ENCODE peak calls at places on chromosomes 4 and X, in six cellular contexts. One of them, this sample, is unnamed.

GRCh38 chrX:136488706-136489105 is 959 bp downstream of the BRS3 start:
- DNase-seq in activated CD8-positive, alpha-beta memory T cell treated with anti-CD3 and anti-CD28 coated beads for 4 hours: no peak
- DNase-seq in breast epithelium: no peak
- DNase-seq in hippocampal formation: no peak
- DNase-seq in stimulated activated CD4-positive, alpha-beta T cell treated with anti-CD3 and anti-CD28 coated beads, Interleukin-4, amount 100 ng/mL, for 48 hours: no peak
- DNase-seq in mucosa of gallbladder: no peak
- DNase-seq in this sample: no peak

GRCh38 chr4:75345436-75345835 is 168.8 kb downstream of the RCHY1 start:
- DNase-seq in mucosa of gallbladder: no peak
- DNase-seq in hippocampal formation: no peak
- DNase-seq in activated CD8-positive, alpha-beta memory T cell treated with anti-CD3 and anti-CD28 coated beads for 4 hours: no peak
- DNase-seq in stimulated activated CD4-positive, alpha-beta T cell treated with anti-CD3 and anti-CD28 coated beads, Interleukin-4, amount 100 ng/mL, for 48 hours: no peak
- DNase-seq in breast epithelium: no peak
- DNase-seq in this sample: no peak

GRCh38 chr4:175281894-175282293 is 363.7 kb downstream of the ADAM29 start:
- DNase-seq in mucosa of gallbladder: no peak
- DNase-seq in stimulated activated CD4-positive, alpha-beta T cell treated with anti-CD3 and anti-CD28 coated beads, Interleukin-4, amount 100 ng/mL, for 48 hours: no peak
- DNase-seq in activated CD8-positive, alpha-beta memory T cell treated with anti-CD3 and anti-CD28 coated beads for 4 hours: no peak
- DNase-seq in breast epithelium: no peak
- DNase-seq in hippocampal formation: no peak
- DNase-seq in this sample: no peak

GRCh38 chr4:17788956-17789355 is 7.5 kb upstream of the FAM184B start:
- DNase-seq in activated CD8-positive, alpha-beta memory T cell treated with anti-CD3 and anti-CD28 coated beads for 4 hours: no peak
- DNase-seq in stimulated activated CD4-positive, alpha-beta T cell treated with anti-CD3 and anti-CD28 coated beads, Interleukin-4, amount 100 ng/mL, for 48 hours: no peak
- DNase-seq in hippocampal formation: no peak
- DNase-seq in breast epithelium: no peak
- DNase-seq in mucosa of gallbladder: no peak
- DNase-seq in this sample: no peak

GRCh38 chr4:36841583-36842326 is 402.8 kb upstream of the NWD2 start:
- DNase-seq in breast epithelium: no peak
- DNase-seq in activated CD8-positive, alpha-beta memory T cell treated with anti-CD3 and anti-CD28 coated beads for 4 hours: no peak
- DNase-seq in hippocampal formation: no peak
- DNase-seq in stimulated activated CD4-positive, alpha-beta T cell treated with anti-CD3 and anti-CD28 coated beads, Interleukin-4, amount 100 ng/mL, for 48 hours: no peak
- DNase-seq in mucosa of gallbladder: no peak
- DNase-seq in this sample: no peak

GRCh38 chrX:45806410-45807121 is 605.9 kb upstream of the DIPK2B start:
- DNase-seq in activated CD8-positive, alpha-beta memory T cell treated with anti-CD3 and anti-CD28 coated beads for 4 hours: no peak
- DNase-seq in breast epithelium: no peak
- DNase-seq in mucosa of gallbladder: no peak
- DNase-seq in hippocampal formation: no peak
- DNase-seq in stimulated activated CD4-positive, alpha-beta T cell treated with anti-CD3 and anti-CD28 coated beads, Interleukin-4, amount 100 ng/mL, for 48 hours: peak; percentile 36
- DNase-seq in this sample: no peak

GRCh38 chrX:11533211-11533651 is 132.5 kb downstream of the ARHGAP6 start:
- DNase-seq in breast epithelium: no peak
- DNase-seq in hippocampal formation: no peak
- DNase-seq in mucosa of gallbladder: no peak
- DNase-seq in activated CD8-positive, alpha-beta memory T cell treated with anti-CD3 and anti-CD28 coated beads for 4 hours: no peak
- DNase-seq in stimulated activated CD4-positive, alpha-beta T cell treated with anti-CD3 and anti-CD28 coated beads, Interleukin-4, amount 100 ng/mL, for 48 hours: no peak
- DNase-seq in this sample: no peak

GRCh38 chrX:39721570-39722279 is 376.0 kb downstream of the BCOR start:
- DNase-seq in mucosa of gallbladder: peak; percentile 35
- DNase-seq in breast epithelium: no peak
- DNase-seq in activated CD8-positive, alpha-beta memory T cell treated with anti-CD3 and anti-CD28 coated beads for 4 hours: no peak
- DNase-seq in hippocampal formation: no peak
- DNase-seq in stimulated activated CD4-positive, alpha-beta T cell treated with anti-CD3 and anti-CD28 coated beads, Interleukin-4, amount 100 ng/mL, for 48 hours: no peak
- DNase-seq in this sample: no peak

GRCh38 chr4:185196437-185196836 is 7.4 kb downstream of the CFAP97 start:
- DNase-seq in breast epithelium: no peak
- DNase-seq in stimulated activated CD4-positive, alpha-beta T cell treated with anti-CD3 and anti-CD28 coated beads, Interleukin-4, amount 100 ng/mL, for 48 hours: no peak
- DNase-seq in hippocampal formation: no peak
- DNase-seq in mucosa of gallbladder: no peak
- DNase-seq in activated CD8-positive, alpha-beta memory T cell treated with anti-CD3 and anti-CD28 coated beads for 4 hours: no peak
- DNase-seq in this sample: no peak

GRCh38 chrX:54419559-54420302 is 20.5 kb upstream of the TSR2 start:
- DNase-seq in mucosa of gallbladder: no peak
- DNase-seq in stimulated activated CD4-positive, alpha-beta T cell treated with anti-CD3 and anti-CD28 coated beads, Interleukin-4, amount 100 ng/mL, for 48 hours: no peak
- DNase-seq in activated CD8-positive, alpha-beta memory T cell treated with anti-CD3 and anti-CD28 coated beads for 4 hours: no peak
- DNase-seq in breast epithelium: no peak
- DNase-seq in hippocampal formation: no peak
- DNase-seq in this sample: no peak

GRCh38 chrX:12080265-12080664 is 58.0 kb upstream of the FRMPD4 start:
- DNase-seq in mucosa of gallbladder: no peak
- DNase-seq in breast epithelium: no peak
- DNase-seq in activated CD8-positive, alpha-beta memory T cell treated with anti-CD3 and anti-CD28 coated beads for 4 hours: no peak
- DNase-seq in stimulated activated CD4-positive, alpha-beta T cell treated with anti-CD3 and anti-CD28 coated beads, Interleukin-4, amount 100 ng/mL, for 48 hours: no peak
- DNase-seq in hippocampal formation: no peak
- DNase-seq in this sample: no peak

GRCh38 chr4:123114084-123114914 is 191.9 kb upstream of the NUDT6 start:
- DNase-seq in activated CD8-positive, alpha-beta memory T cell treated with anti-CD3 and anti-CD28 coated beads for 4 hours: no peak
- DNase-seq in breast epithelium: no peak
- DNase-seq in mucosa of gallbladder: no peak
- DNase-seq in hippocampal formation: no peak
- DNase-seq in stimulated activated CD4-positive, alpha-beta T cell treated with anti-CD3 and anti-CD28 coated beads, Interleukin-4, amount 100 ng/mL, for 48 hours: no peak
- DNase-seq in this sample: no peak

GRCh38 chrX:41528784-41529183 is 81.6 kb downstream of the NYX start:
- DNase-seq in stimulated activated CD4-positive, alpha-beta T cell treated with anti-CD3 and anti-CD28 coated beads, Interleukin-4, amount 100 ng/mL, for 48 hours: no peak
- DNase-seq in hippocampal formation: no peak
- DNase-seq in breast epithelium: no peak
- DNase-seq in activated CD8-positive, alpha-beta memory T cell treated with anti-CD3 and anti-CD28 coated beads for 4 hours: no peak
- DNase-seq in mucosa of gallbladder: no peak
- DNase-seq in this sample: no peak

GRCh38 chr4:169307581-169307980 is 36.8 kb upstream of the SH3RF1 start:
- DNase-seq in hippocampal formation: no peak
- DNase-seq in stimulated activated CD4-positive, alpha-beta T cell treated with anti-CD3 and anti-CD28 coated beads, Interleukin-4, amount 100 ng/mL, for 48 hours: no peak
- DNase-seq in breast epithelium: no peak
- DNase-seq in mucosa of gallbladder: no peak
- DNase-seq in activated CD8-positive, alpha-beta memory T cell treated with anti-CD3 and anti-CD28 coated beads for 4 hours: no peak
- DNase-seq in this sample: no peak

GRCh38 chr4:7281316-7282093 is 89.2 kb downstream of the SORCS2 start:
- DNase-seq in stimulated activated CD4-positive, alpha-beta T cell treated with anti-CD3 and anti-CD28 coated beads, Interleukin-4, amount 100 ng/mL, for 48 hours: no peak
- DNase-seq in hippocampal formation: no peak
- DNase-seq in breast epithelium: no peak
- DNase-seq in mucosa of gallbladder: no peak
- DNase-seq in activated CD8-positive, alpha-beta memory T cell treated with anti-CD3 and anti-CD28 coated beads for 4 hours: no peak
- DNase-seq in this sample: no peak

GRCh38 chr4:40916218-40916555 is 166.4 kb downstream of the NSUN7 start:
- DNase-seq in stimulated activated CD4-positive, alpha-beta T cell treated with anti-CD3 and anti-CD28 coated beads, Interleukin-4, amount 100 ng/mL, for 48 hours: no peak
- DNase-seq in breast epithelium: no peak
- DNase-seq in mucosa of gallbladder: no peak
- DNase-seq in hippocampal formation: no peak
- DNase-seq in activated CD8-positive, alpha-beta memory T cell treated with anti-CD3 and anti-CD28 coated beads for 4 hours: no peak
- DNase-seq in this sample: no peak

GRCh38 chrX:31350808-31351074 is 278.9 kb upstream of the FTHL17 start:
- DNase-seq in activated CD8-positive, alpha-beta memory T cell treated with anti-CD3 and anti-CD28 coated beads for 4 hours: no peak
- DNase-seq in hippocampal formation: no peak
- DNase-seq in stimulated activated CD4-positive, alpha-beta T cell treated with anti-CD3 and anti-CD28 coated beads, Interleukin-4, amount 100 ng/mL, for 48 hours: no peak
- DNase-seq in mucosa of gallbladder: no peak
- DNase-seq in breast epithelium: no peak
- DNase-seq in this sample: no peak

GRCh38 chr4:155597933-155598451 is 68.7 kb upstream of the GUCY1A1 start:
- DNase-seq in mucosa of gallbladder: no peak
- DNase-seq in stimulated activated CD4-positive, alpha-beta T cell treated with anti-CD3 and anti-CD28 coated beads, Interleukin-4, amount 100 ng/mL, for 48 hours: no peak
- DNase-seq in activated CD8-positive, alpha-beta memory T cell treated with anti-CD3 and anti-CD28 coated beads for 4 hours: no peak
- DNase-seq in breast epithelium: no peak
- DNase-seq in hippocampal formation: no peak
- DNase-seq in this sample: no peak

GRCh38 chr4:177239475-177239874 is 70.2 kb upstream of the NEIL3 start:
- DNase-seq in hippocampal formation: no peak
- DNase-seq in breast epithelium: no peak
- DNase-seq in activated CD8-positive, alpha-beta memory T cell treated with anti-CD3 and anti-CD28 coated beads for 4 hours: no peak
- DNase-seq in mucosa of gallbladder: no peak
- DNase-seq in stimulated activated CD4-positive, alpha-beta T cell treated with anti-CD3 and anti-CD28 coated beads, Interleukin-4, amount 100 ng/mL, for 48 hours: no peak
- DNase-seq in this sample: no peak

GRCh38 chr4:94508841-94509240 is 57.1 kb downstream of the PDLIM5 start:
- DNase-seq in hippocampal formation: no peak
- DNase-seq in activated CD8-positive, alpha-beta memory T cell treated with anti-CD3 and anti-CD28 coated beads for 4 hours: no peak
- DNase-seq in stimulated activated CD4-positive, alpha-beta T cell treated with anti-CD3 and anti-CD28 coated beads, Interleukin-4, amount 100 ng/mL, for 48 hours: no peak
- DNase-seq in breast epithelium: no peak
- DNase-seq in mucosa of gallbladder: no peak
- DNase-seq in this sample: no peak

GRCh38 chrX:9902651-9903050 is 64.5 kb upstream of the CLDN34 start:
- DNase-seq in hippocampal formation: peak; percentile 34
- DNase-seq in mucosa of gallbladder: no peak
- DNase-seq in breast epithelium: peak; percentile 59
- DNase-seq in activated CD8-positive, alpha-beta memory T cell treated with anti-CD3 and anti-CD28 coated beads for 4 hours: no peak
- DNase-seq in stimulated activated CD4-positive, alpha-beta T cell treated with anti-CD3 and anti-CD28 coated beads, Interleukin-4, amount 100 ng/mL, for 48 hours: no peak
- DNase-seq in this sample: no peak

GRCh38 chr4:149638073-149638472 is 177.6 kb downstream of the IQCM start:
- DNase-seq in mucosa of gallbladder: no peak
- DNase-seq in stimulated activated CD4-positive, alpha-beta T cell treated with anti-CD3 and anti-CD28 coated beads, Interleukin-4, amount 100 ng/mL, for 48 hours: no peak
- DNase-seq in breast epithelium: no peak
- DNase-seq in activated CD8-positive, alpha-beta memory T cell treated with anti-CD3 and anti-CD28 coated beads for 4 hours: no peak
- DNase-seq in hippocampal formation: no peak
- DNase-seq in this sample: no peak

GRCh38 chr4:165343353-165344191 is 16.1 kb downstream of the MSMO1 start:
- DNase-seq in stimulated activated CD4-positive, alpha-beta T cell treated with anti-CD3 and anti-CD28 coated beads, Interleukin-4, amount 100 ng/mL, for 48 hours: no peak
- DNase-seq in mucosa of gallbladder: no peak
- DNase-seq in activated CD8-positive, alpha-beta memory T cell treated with anti-CD3 and anti-CD28 coated beads for 4 hours: no peak
- DNase-seq in hippocampal formation: no peak
- DNase-seq in breast epithelium: no peak
- DNase-seq in this sample: no peak

GRCh38 chrX:39204945-39205344 is 403.7 kb downstream of the MID1IP1 start:
- DNase-seq in stimulated activated CD4-positive, alpha-beta T cell treated with anti-CD3 and anti-CD28 coated beads, Interleukin-4, amount 100 ng/mL, for 48 hours: peak; percentile 38
- DNase-seq in activated CD8-positive, alpha-beta memory T cell treated with anti-CD3 and anti-CD28 coated beads for 4 hours: no peak
- DNase-seq in mucosa of gallbladder: no peak
- DNase-seq in breast epithelium: no peak
- DNase-seq in hippocampal formation: no peak
- DNase-seq in this sample: no peak

GRCh38 chrX:71917621-71918341 is 7.1 kb downstream of the NHSL2 start:
- DNase-seq in mucosa of gallbladder: no peak
- DNase-seq in stimulated activated CD4-positive, alpha-beta T cell treated with anti-CD3 and anti-CD28 coated beads, Interleukin-4, amount 100 ng/mL, for 48 hours: no peak
- DNase-seq in activated CD8-positive, alpha-beta memory T cell treated with anti-CD3 and anti-CD28 coated beads for 4 hours: no peak
- DNase-seq in hippocampal formation: no peak
- DNase-seq in breast epithelium: no peak
- DNase-seq in this sample: no peak

GRCh38 chrX:44462851-44463250 is 79.8 kb downstream of the FUNDC1 start:
- DNase-seq in activated CD8-positive, alpha-beta memory T cell treated with anti-CD3 and anti-CD28 coated beads for 4 hours: no peak
- DNase-seq in hippocampal formation: peak; percentile 6
- DNase-seq in breast epithelium: no peak
- DNase-seq in stimulated activated CD4-positive, alpha-beta T cell treated with anti-CD3 and anti-CD28 coated beads, Interleukin-4, amount 100 ng/mL, for 48 hours: no peak
- DNase-seq in mucosa of gallbladder: no peak
- DNase-seq in this sample: no peak